ENCODE peak calls at places on chromosome 10, in four cellular contexts. One of them, this sample, is unnamed.

GRCh38 chr10:58451490-58451889 is 61.2 kb upstream of the BICC1 start:
- DNase-seq in ELF-1: no peak
- DNase-seq in GDM1: no peak
- DNase-seq in endothelial cell: no peak
- DNase-seq in this sample: no peak

GRCh38 chr10:97333351-97333600 is 1.3 kb downstream of the FRAT2 start:
- DNase-seq in ELF-1: no peak
- DNase-seq in GDM1: no peak
- DNase-seq in endothelial cell: no peak
- DNase-seq in this sample: no peak

GRCh38 chr10:14236341-14236740 is 94.4 kb downstream of the FRMD4A start:
- DNase-seq in ELF-1: no peak
- DNase-seq in GDM1: no peak
- DNase-seq in endothelial cell: no peak
- DNase-seq in this sample: no peak

GRCh38 chr10:76429331-76429625 is 997.9 kb downstream of the LRMDA start:
- DNase-seq in ELF-1: no peak
- DNase-seq in GDM1: no peak
- DNase-seq in endothelial cell: no peak
- DNase-seq in this sample: no peak

GRCh38 chr10:49359349-49360231 is 36.3 kb downstream of the DRGX start:
- DNase-seq in ELF-1: peak
- DNase-seq in GDM1: no peak
- DNase-seq in endothelial cell: peak
- DNase-seq in this sample: no peak

GRCh38 chr10:44752451-44753441 is 158.4 kb upstream of the TMEM72 start:
- DNase-seq in ELF-1: no peak
- DNase-seq in GDM1: no peak
- DNase-seq in endothelial cell: no peak
- DNase-seq in this sample: no peak

GRCh38 chr10:121240011-121240410 is 358.2 kb downstream of the FGFR2 start:
- DNase-seq in ELF-1: no peak
- DNase-seq in GDM1: no peak
- DNase-seq in endothelial cell: no peak
- DNase-seq in this sample: no peak

GRCh38 chr10:84256510-84257342 is 11.9 kb downstream of the RGR start:
- DNase-seq in ELF-1: peak
- DNase-seq in GDM1: no peak
- DNase-seq in endothelial cell: peak
- DNase-seq in this sample: no peak

GRCh38 chr10:67261300-67261797 is 335.5 kb downstream of the LRRTM3 start:
- DNase-seq in ELF-1: no peak
- DNase-seq in GDM1: no peak
- DNase-seq in endothelial cell: no peak
- DNase-seq in this sample: no peak

GRCh38 chr10:31602541-31603244 is 283.7 kb downstream of the ZEB1 start:
- DNase-seq in ELF-1: peak
- DNase-seq in GDM1: no peak
- DNase-seq in endothelial cell: peak
- DNase-seq in this sample: no peak

GRCh38 chr10:53597835-53598251 is 825.3 kb upstream of the MBL2 start:
- DNase-seq in ELF-1: peak
- DNase-seq in GDM1: no peak
- DNase-seq in endothelial cell: no peak
- DNase-seq in this sample: no peak

GRCh38 chr10:68735119-68735518 is 14.1 kb downstream of the CCAR1 start:
- DNase-seq in ELF-1: no peak
- DNase-seq in GDM1: no peak
- DNase-seq in endothelial cell: no peak
- DNase-seq in this sample: no peak

GRCh38 chr10:74746813-74747212 is 79.6 kb upstream of the KAT6B start:
- DNase-seq in ELF-1: no peak
- DNase-seq in GDM1: no peak
- DNase-seq in endothelial cell: no peak
- DNase-seq in this sample: no peak

GRCh38 chr10:7913122-7913872 is 95.0 kb downstream of the TAF3 start:
- DNase-seq in ELF-1: no peak
- DNase-seq in GDM1: no peak
- DNase-seq in endothelial cell: no peak
- DNase-seq in this sample: no peak

This sample was measured in GM13977.